ENCODE peak calls at places on chromosome 16, in five cellular contexts. One of them, this sample, is unnamed.

GRCh38 chr16:2296662-2297505 is 29.0 kb upstream of the RNPS1 start:
- DNase-seq in endodermal cell: peak
- DNase-seq in activated naive CD8-positive, alpha-beta T cell treated with anti-CD3 and anti-CD28 coated beads for 36 hours: peak
- DNase-seq in Calu3: peak
- DNase-seq in pulmonary artery endothelial cell: no peak
- DNase-seq in this sample: peak

GRCh38 chr16:50697881-50698767 is 4.7 kb downstream of the NOD2 start:
- DNase-seq in endodermal cell: peak
- DNase-seq in activated naive CD8-positive, alpha-beta T cell treated with anti-CD3 and anti-CD28 coated beads for 36 hours: peak
- DNase-seq in Calu3: peak
- DNase-seq in pulmonary artery endothelial cell: no peak
- DNase-seq in this sample: peak

GRCh38 chr16:57757883-57758282 is 22.3 kb downstream of the KATNB1 start:
- DNase-seq in endodermal cell: no peak
- DNase-seq in activated naive CD8-positive, alpha-beta T cell treated with anti-CD3 and anti-CD28 coated beads for 36 hours: no peak
- DNase-seq in Calu3: no peak
- DNase-seq in pulmonary artery endothelial cell: no peak
- DNase-seq in this sample: no peak

GRCh38 chr16:56868175-56868574 is 3.2 kb downstream of the SLC12A3 start:
- DNase-seq in endodermal cell: no peak
- DNase-seq in activated naive CD8-positive, alpha-beta T cell treated with anti-CD3 and anti-CD28 coated beads for 36 hours: no peak
- DNase-seq in Calu3: no peak
- DNase-seq in pulmonary artery endothelial cell: no peak
- DNase-seq in this sample: no peak

GRCh38 chr16:63578791-63579190 is 1542.6 kb upstream of the CDH8 start:
- DNase-seq in endodermal cell: no peak
- DNase-seq in activated naive CD8-positive, alpha-beta T cell treated with anti-CD3 and anti-CD28 coated beads for 36 hours: no peak
- DNase-seq in Calu3: no peak
- DNase-seq in pulmonary artery endothelial cell: peak
- DNase-seq in this sample: no peak

GRCh38 chr16:85441189-85441889 is 171.8 kb upstream of the GSE1 start:
- DNase-seq in endodermal cell: no peak
- DNase-seq in activated naive CD8-positive, alpha-beta T cell treated with anti-CD3 and anti-CD28 coated beads for 36 hours: no peak
- DNase-seq in Calu3: no peak
- DNase-seq in pulmonary artery endothelial cell: no peak
- DNase-seq in this sample: no peak

GRCh38 chr16:11329080-11329491 is 16.2 kb upstream of the RMI2 start:
- DNase-seq in endodermal cell: peak
- DNase-seq in activated naive CD8-positive, alpha-beta T cell treated with anti-CD3 and anti-CD28 coated beads for 36 hours: no peak
- DNase-seq in Calu3: no peak
- DNase-seq in pulmonary artery endothelial cell: no peak
- DNase-seq in this sample: no peak

GRCh38 chr16:8892101-8892575 is 10.0 kb downstream of the LITAFD start:
- DNase-seq in endodermal cell: no peak
- DNase-seq in activated naive CD8-positive, alpha-beta T cell treated with anti-CD3 and anti-CD28 coated beads for 36 hours: no peak
- DNase-seq in Calu3: no peak
- DNase-seq in pulmonary artery endothelial cell: no peak
- DNase-seq in this sample: no peak

GRCh38 chr16:8963010-8963824 is 489 bp downstream of the USP7 start:
- DNase-seq in endodermal cell: peak
- DNase-seq in activated naive CD8-positive, alpha-beta T cell treated with anti-CD3 and anti-CD28 coated beads for 36 hours: peak
- DNase-seq in Calu3: peak
- DNase-seq in pulmonary artery endothelial cell: no peak
- DNase-seq in this sample: no peak

GRCh38 chr16:66154801-66155200 is 211.7 kb upstream of the CDH5 start:
- DNase-seq in endodermal cell: no peak
- DNase-seq in activated naive CD8-positive, alpha-beta T cell treated with anti-CD3 and anti-CD28 coated beads for 36 hours: no peak
- DNase-seq in Calu3: no peak
- DNase-seq in pulmonary artery endothelial cell: no peak
- DNase-seq in this sample: no peak

GRCh38 chr16:17305694-17306093 is 165.1 kb downstream of the XYLT1 start:
- DNase-seq in endodermal cell: no peak
- DNase-seq in activated naive CD8-positive, alpha-beta T cell treated with anti-CD3 and anti-CD28 coated beads for 36 hours: peak
- DNase-seq in Calu3: peak
- DNase-seq in pulmonary artery endothelial cell: no peak
- DNase-seq in this sample: peak

GRCh38 chr16:86519007-86519648 is 8.8 kb downstream of the FOXF1 start:
- DNase-seq in endodermal cell: no peak
- DNase-seq in activated naive CD8-positive, alpha-beta T cell treated with anti-CD3 and anti-CD28 coated beads for 36 hours: no peak
- DNase-seq in Calu3: no peak
- DNase-seq in pulmonary artery endothelial cell: no peak
- DNase-seq in this sample: no peak

GRCh38 chr16:16141141-16141540 is 82.2 kb downstream of the ABCC6 start:
- DNase-seq in endodermal cell: no peak
- DNase-seq in activated naive CD8-positive, alpha-beta T cell treated with anti-CD3 and anti-CD28 coated beads for 36 hours: no peak
- DNase-seq in Calu3: no peak
- DNase-seq in pulmonary artery endothelial cell: no peak
- DNase-seq in this sample: no peak

GRCh38 chr16:84481051-84481735 is 23.3 kb downstream of the MEAK7 start:
- DNase-seq in endodermal cell: no peak
- DNase-seq in activated naive CD8-positive, alpha-beta T cell treated with anti-CD3 and anti-CD28 coated beads for 36 hours: no peak
- DNase-seq in Calu3: no peak
- DNase-seq in pulmonary artery endothelial cell: no peak
- DNase-seq in this sample: peak

GRCh38 chr16:72985148-72985882 is 62.6 kb downstream of the ZFHX3 start:
- DNase-seq in endodermal cell: peak
- DNase-seq in activated naive CD8-positive, alpha-beta T cell treated with anti-CD3 and anti-CD28 coated beads for 36 hours: no peak
- DNase-seq in Calu3: no peak
- DNase-seq in pulmonary artery endothelial cell: no peak
- DNase-seq in this sample: no peak

GRCh38 chr16:2339521-2340484 is 725 bp downstream of the ABCA3 start:
- DNase-seq in endodermal cell: peak
- DNase-seq in activated naive CD8-positive, alpha-beta T cell treated with anti-CD3 and anti-CD28 coated beads for 36 hours: peak
- DNase-seq in Calu3: peak
- DNase-seq in pulmonary artery endothelial cell: no peak
- DNase-seq in this sample: peak

GRCh38 chr16:88804552-88805339 is 1.2 kb downstream of the CDT1 start:
- DNase-seq in endodermal cell: peak
- DNase-seq in activated naive CD8-positive, alpha-beta T cell treated with anti-CD3 and anti-CD28 coated beads for 36 hours: peak
- DNase-seq in Calu3: peak
- DNase-seq in pulmonary artery endothelial cell: no peak
- DNase-seq in this sample: peak

GRCh38 chr16:18984425-18985005 is 781 bp downstream of the TMC7 start:
- DNase-seq in endodermal cell: no peak
- DNase-seq in activated naive CD8-positive, alpha-beta T cell treated with anti-CD3 and anti-CD28 coated beads for 36 hours: no peak
- DNase-seq in Calu3: no peak
- DNase-seq in pulmonary artery endothelial cell: no peak
- DNase-seq in this sample: no peak

GRCh38 chr16:15610369-15610871 is 32.5 kb downstream of the MARF1 start:
- DNase-seq in endodermal cell: no peak
- DNase-seq in activated naive CD8-positive, alpha-beta T cell treated with anti-CD3 and anti-CD28 coated beads for 36 hours: no peak
- DNase-seq in Calu3: no peak
- DNase-seq in pulmonary artery endothelial cell: no peak
- DNase-seq in this sample: no peak

GRCh38 chr16:31484491-31485171 is 1.7 kb downstream of the SLC5A2 start:
- DNase-seq in endodermal cell: peak
- DNase-seq in activated naive CD8-positive, alpha-beta T cell treated with anti-CD3 and anti-CD28 coated beads for 36 hours: no peak
- DNase-seq in Calu3: peak
- DNase-seq in pulmonary artery endothelial cell: no peak
- DNase-seq in this sample: no peak

GRCh38 chr16:88782454-88783390 is 2.3 kb downstream of the PIEZO1 start:
- DNase-seq in endodermal cell: no peak
- DNase-seq in activated naive CD8-positive, alpha-beta T cell treated with anti-CD3 and anti-CD28 coated beads for 36 hours: peak
- DNase-seq in Calu3: no peak
- DNase-seq in pulmonary artery endothelial cell: no peak
- DNase-seq in this sample: peak

GRCh38 chr16:87453326-87453725 is 39.5 kb downstream of the ZCCHC14 start:
- DNase-seq in endodermal cell: no peak
- DNase-seq in activated naive CD8-positive, alpha-beta T cell treated with anti-CD3 and anti-CD28 coated beads for 36 hours: no peak
- DNase-seq in Calu3: no peak
- DNase-seq in pulmonary artery endothelial cell: no peak
- DNase-seq in this sample: no peak

GRCh38 chr16:88779406-88780099 is 5.5 kb downstream of the PIEZO1 start:
- DNase-seq in endodermal cell: no peak
- DNase-seq in activated naive CD8-positive, alpha-beta T cell treated with anti-CD3 and anti-CD28 coated beads for 36 hours: no peak
- DNase-seq in Calu3: no peak
- DNase-seq in pulmonary artery endothelial cell: no peak
- DNase-seq in this sample: no peak

GRCh38 chr16:48381201-48381600 is 4.0 kb downstream of the SIAH1 start:
- DNase-seq in endodermal cell: no peak
- DNase-seq in activated naive CD8-positive, alpha-beta T cell treated with anti-CD3 and anti-CD28 coated beads for 36 hours: no peak
- DNase-seq in Calu3: no peak
- DNase-seq in pulmonary artery endothelial cell: no peak
- DNase-seq in this sample: no peak

GRCh38 chr16:26717826-26718225 is 348.9 kb upstream of the C16orf82 start:
- DNase-seq in endodermal cell: no peak
- DNase-seq in activated naive CD8-positive, alpha-beta T cell treated with anti-CD3 and anti-CD28 coated beads for 36 hours: no peak
- DNase-seq in Calu3: no peak
- DNase-seq in pulmonary artery endothelial cell: no peak
- DNase-seq in this sample: no peak

GRCh38 chr16:74275031-74275636 is 21.5 kb upstream of the PSMD7 start:
- DNase-seq in endodermal cell: no peak
- DNase-seq in activated naive CD8-positive, alpha-beta T cell treated with anti-CD3 and anti-CD28 coated beads for 36 hours: no peak
- DNase-seq in Calu3: no peak
- DNase-seq in pulmonary artery endothelial cell: no peak
- DNase-seq in this sample: no peak

GRCh38 chr16:70688266-70688742 is 2.5 kb upstream of the MTSS2 start:
- DNase-seq in endodermal cell: peak
- DNase-seq in activated naive CD8-positive, alpha-beta T cell treated with anti-CD3 and anti-CD28 coated beads for 36 hours: no peak
- DNase-seq in Calu3: no peak
- DNase-seq in pulmonary artery endothelial cell: no peak
- DNase-seq in this sample: no peak

This sample was measured in activated T-cell treated with anti-CD3 and anti-CD28 coated beads, Interleukin-2, amount 50 U/mL, for 48 hours.